ENCODE peak calls at places on chromosomes 13 and 19, in six cellular contexts. One of them, this sample, is unnamed.

GRCh38 chr13:108188260-108188659 is 27.1 kb downstream of the LIG4 start:
- DNase-seq in cardiac muscle cell: no peak
- DNase-seq in neural crest cell: no peak
- DNase-seq in epithelial cell of esophagus: no peak
- DNase-seq in GM23338: no peak
- DNase-seq in body of pancreas: no peak
- DNase-seq in this sample: no peak

GRCh38 chr13:72384186-72384823 is 343.1 kb downstream of the MZT1 start:
- DNase-seq in cardiac muscle cell: no peak
- DNase-seq in neural crest cell: no peak
- DNase-seq in epithelial cell of esophagus: no peak
- DNase-seq in GM23338: peak
- DNase-seq in body of pancreas: no peak
- DNase-seq in this sample: no peak

GRCh38 chr19:40403262-40403984 is 9.8 kb downstream of the PRX start:
- DNase-seq in cardiac muscle cell: peak
- DNase-seq in neural crest cell: peak
- DNase-seq in epithelial cell of esophagus: peak
- DNase-seq in GM23338: peak
- DNase-seq in body of pancreas: peak
- DNase-seq in this sample: peak

GRCh38 chr13:75419656-75420055 is 62.3 kb downstream of the TBC1D4 start:
- DNase-seq in cardiac muscle cell: no peak
- DNase-seq in neural crest cell: no peak
- DNase-seq in epithelial cell of esophagus: no peak
- DNase-seq in GM23338: no peak
- DNase-seq in body of pancreas: no peak
- DNase-seq in this sample: no peak

GRCh38 chr19:39518975-39519374 is 4.0 kb downstream of the SELENOV start:
- DNase-seq in cardiac muscle cell: no peak
- DNase-seq in neural crest cell: no peak
- DNase-seq in epithelial cell of esophagus: no peak
- DNase-seq in GM23338: peak
- DNase-seq in body of pancreas: no peak
- DNase-seq in this sample: no peak

GRCh38 chr19:17671906-17672305 is 16.2 kb downstream of the UNC13A start:
- DNase-seq in cardiac muscle cell: peak
- DNase-seq in neural crest cell: peak
- DNase-seq in epithelial cell of esophagus: peak
- DNase-seq in GM23338: peak
- DNase-seq in body of pancreas: peak
- DNase-seq in this sample: no peak

GRCh38 chr19:43726736-43727592 is 11.1 kb downstream of the IRGC start:
- DNase-seq in cardiac muscle cell: no peak
- DNase-seq in neural crest cell: no peak
- DNase-seq in epithelial cell of esophagus: no peak
- DNase-seq in GM23338: no peak
- DNase-seq in body of pancreas: no peak
- DNase-seq in this sample: no peak

GRCh38 chr13:110226051-110226562 is 80.8 kb downstream of the COL4A1 start:
- DNase-seq in cardiac muscle cell: no peak
- DNase-seq in neural crest cell: no peak
- DNase-seq in epithelial cell of esophagus: no peak
- DNase-seq in GM23338: no peak
- DNase-seq in body of pancreas: no peak
- DNase-seq in this sample: no peak

GRCh38 chr19:16654151-16654550 is 5.8 kb downstream of the SMIM7 start:
- DNase-seq in cardiac muscle cell: no peak
- DNase-seq in neural crest cell: no peak
- DNase-seq in epithelial cell of esophagus: peak
- DNase-seq in GM23338: peak
- DNase-seq in body of pancreas: no peak
- DNase-seq in this sample: no peak

GRCh38 chr19:44615529-44616247 is 2.3 kb downstream of the IGSF23 start:
- DNase-seq in cardiac muscle cell: no peak
- DNase-seq in neural crest cell: no peak
- DNase-seq in epithelial cell of esophagus: no peak
- DNase-seq in GM23338: no peak
- DNase-seq in body of pancreas: no peak
- DNase-seq in this sample: no peak

GRCh38 chr19:17081672-17082630 is 6.4 kb downstream of the MYO9B start:
- DNase-seq in cardiac muscle cell: no peak
- DNase-seq in neural crest cell: no peak
- DNase-seq in epithelial cell of esophagus: no peak
- DNase-seq in GM23338: no peak
- DNase-seq in body of pancreas: peak
- DNase-seq in this sample: no peak

GRCh38 chr13:110156186-110157065 is 150.5 kb downstream of the COL4A1 start:
- DNase-seq in cardiac muscle cell: no peak
- DNase-seq in neural crest cell: no peak
- DNase-seq in epithelial cell of esophagus: no peak
- DNase-seq in GM23338: no peak
- DNase-seq in body of pancreas: no peak
- DNase-seq in this sample: no peak

GRCh38 chr19:32018014-32018413 is 327.4 kb upstream of the ZNF507 start:
- DNase-seq in cardiac muscle cell: no peak
- DNase-seq in neural crest cell: no peak
- DNase-seq in epithelial cell of esophagus: peak
- DNase-seq in GM23338: no peak
- DNase-seq in body of pancreas: no peak
- DNase-seq in this sample: no peak

GRCh38 chr19:44848805-44849457 is 2.8 kb downstream of the NECTIN2 start:
- DNase-seq in cardiac muscle cell: peak
- DNase-seq in neural crest cell: peak
- DNase-seq in epithelial cell of esophagus: no peak
- DNase-seq in GM23338: no peak
- DNase-seq in body of pancreas: no peak
- DNase-seq in this sample: no peak

GRCh38 chr19:15551183-15552004 is 43.1 kb downstream of the CYP4F22 start:
- DNase-seq in cardiac muscle cell: no peak
- DNase-seq in neural crest cell: no peak
- DNase-seq in epithelial cell of esophagus: no peak
- DNase-seq in GM23338: peak
- DNase-seq in body of pancreas: peak
- DNase-seq in this sample: no peak

GRCh38 chr13:42715909-42716308 is 65.5 kb upstream of the FAM216B start:
- DNase-seq in cardiac muscle cell: peak
- DNase-seq in neural crest cell: no peak
- DNase-seq in epithelial cell of esophagus: no peak
- DNase-seq in GM23338: peak
- DNase-seq in body of pancreas: no peak
- DNase-seq in this sample: no peak

GRCh38 chr13:95605426-95606125 is 38.9 kb downstream of the DZIP1 start:
- DNase-seq in cardiac muscle cell: no peak
- DNase-seq in neural crest cell: no peak
- DNase-seq in epithelial cell of esophagus: peak
- DNase-seq in GM23338: no peak
- DNase-seq in body of pancreas: no peak
- DNase-seq in this sample: no peak

GRCh38 chr19:2528543-2529173 is 52.7 kb downstream of the GADD45B start:
- DNase-seq in cardiac muscle cell: no peak
- DNase-seq in neural crest cell: no peak
- DNase-seq in epithelial cell of esophagus: peak
- DNase-seq in GM23338: no peak
- DNase-seq in body of pancreas: no peak
- DNase-seq in this sample: no peak

GRCh38 chr13:96403241-96403640 is 313.3 kb downstream of the HS6ST3 start:
- DNase-seq in cardiac muscle cell: no peak
- DNase-seq in neural crest cell: no peak
- DNase-seq in epithelial cell of esophagus: no peak
- DNase-seq in GM23338: no peak
- DNase-seq in body of pancreas: no peak
- DNase-seq in this sample: no peak

GRCh38 chr19:48872884-48873475 is 759 bp downstream of the PPP1R15A start:
- DNase-seq in cardiac muscle cell: peak
- DNase-seq in neural crest cell: peak
- DNase-seq in epithelial cell of esophagus: peak
- DNase-seq in GM23338: peak
- DNase-seq in body of pancreas: peak
- DNase-seq in this sample: peak

GRCh38 chr19:35040826-35041547 is 534 bp upstream of the HPN start:
- DNase-seq in cardiac muscle cell: peak
- DNase-seq in neural crest cell: peak
- DNase-seq in epithelial cell of esophagus: no peak
- DNase-seq in GM23338: peak
- DNase-seq in body of pancreas: peak
- DNase-seq in this sample: no peak

GRCh38 chr19:58379276-58379675 is 1.6 kb downstream of the ZNF837 start:
- DNase-seq in cardiac muscle cell: no peak
- DNase-seq in neural crest cell: no peak
- DNase-seq in epithelial cell of esophagus: no peak
- DNase-seq in GM23338: no peak
- DNase-seq in body of pancreas: no peak
- DNase-seq in this sample: no peak

GRCh38 chr19:42313096-42313839 is at the start of gene TMEM145:
- DNase-seq in cardiac muscle cell: peak
- DNase-seq in neural crest cell: peak
- DNase-seq in epithelial cell of esophagus: peak
- DNase-seq in GM23338: peak
- DNase-seq in body of pancreas: peak
- DNase-seq in this sample: no peak

DNA sequence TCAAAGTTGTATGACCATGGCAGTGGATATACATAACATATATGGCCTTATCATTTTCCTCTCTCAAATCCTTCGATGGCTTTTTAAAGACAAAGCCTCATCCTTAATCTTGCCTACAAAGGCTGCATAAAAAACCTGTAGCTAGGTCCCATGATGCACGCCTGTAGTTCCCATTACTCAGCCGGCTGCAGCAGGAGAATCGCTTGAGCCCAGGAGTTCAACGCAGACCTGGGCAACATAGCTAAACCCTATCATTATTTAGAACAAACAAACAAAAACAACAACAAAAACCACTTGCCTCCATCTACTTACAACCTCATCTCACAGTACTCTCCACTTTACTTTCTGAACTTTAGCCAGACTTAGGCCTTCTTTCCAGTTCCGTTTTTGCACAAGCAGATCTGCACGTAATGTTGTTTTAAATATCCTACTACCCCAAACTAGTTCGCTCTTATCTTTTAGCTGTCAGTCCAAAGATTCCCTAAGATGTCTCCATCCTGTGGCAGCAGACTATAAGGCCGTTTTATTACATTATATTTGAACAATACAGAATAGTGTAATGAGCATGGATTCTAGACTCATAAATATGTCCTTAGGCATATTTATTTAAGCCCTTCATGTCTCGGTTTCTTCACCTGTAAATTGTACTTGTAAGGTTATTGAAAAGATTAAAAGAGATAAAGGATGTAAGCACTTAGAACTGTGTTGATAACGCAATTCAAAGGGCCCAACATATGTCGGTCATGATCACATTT is 969 bp upstream of the POMP start:
- DNase-seq in cardiac muscle cell: no peak
- DNase-seq in neural crest cell: no peak
- DNase-seq in epithelial cell of esophagus: peak
- DNase-seq in GM23338: no peak
- DNase-seq in body of pancreas: no peak
- DNase-seq in this sample: no peak
- TF ChIP-seq CTCF in cardiac muscle cell: no peak
- TF ChIP-seq CTCF in neural crest cell: no peak
- TF ChIP-seq CTCF in epithelial cell of esophagus: peak
- TF ChIP-seq CTCF in GM23338: no peak
- TF ChIP-seq CTCF in body of pancreas: no peak
- TF ChIP-seq CTCF in this sample: no peak

GRCh38 chr19:10720607-10721125 is 2.8 kb downstream of the DNM2 start:
- DNase-seq in cardiac muscle cell: no peak
- DNase-seq in neural crest cell: no peak
- DNase-seq in epithelial cell of esophagus: no peak
- DNase-seq in GM23338: no peak
- DNase-seq in body of pancreas: no peak
- DNase-seq in this sample: no peak

GRCh38 chr19:10727599-10728250 is 9.8 kb downstream of the DNM2 start:
- DNase-seq in cardiac muscle cell: no peak
- DNase-seq in neural crest cell: no peak
- DNase-seq in epithelial cell of esophagus: no peak
- DNase-seq in GM23338: no peak
- DNase-seq in body of pancreas: no peak
- DNase-seq in this sample: no peak

GRCh38 chr19:10726268-10726667 is 8.4 kb downstream of the DNM2 start:
- DNase-seq in cardiac muscle cell: no peak
- DNase-seq in neural crest cell: no peak
- DNase-seq in epithelial cell of esophagus: no peak
- DNase-seq in GM23338: no peak
- DNase-seq in body of pancreas: no peak
- DNase-seq in this sample: no peak

GRCh38 chr19:10725415-10725814 is 7.5 kb downstream of the DNM2 start:
- DNase-seq in cardiac muscle cell: no peak
- DNase-seq in neural crest cell: no peak
- DNase-seq in epithelial cell of esophagus: no peak
- DNase-seq in GM23338: no peak
- DNase-seq in body of pancreas: no peak
- DNase-seq in this sample: no peak

GRCh38 chr19:10724573-10725071 is 6.7 kb downstream of the DNM2 start:
- DNase-seq in cardiac muscle cell: no peak
- DNase-seq in neural crest cell: no peak
- DNase-seq in epithelial cell of esophagus: no peak
- DNase-seq in GM23338: no peak
- DNase-seq in body of pancreas: no peak
- DNase-seq in this sample: no peak
- TF ChIP-seq CTCF in cardiac muscle cell: no peak
- TF ChIP-seq CTCF in neural crest cell: no peak
- TF ChIP-seq CTCF in epithelial cell of esophagus: no peak
- TF ChIP-seq CTCF in GM23338: peak
- TF ChIP-seq CTCF in body of pancreas: no peak
- TF ChIP-seq CTCF in this sample: no peak

GRCh38 chr19:50257141-50257540 is 53.7 kb downstream of the MYH14 start:
- DNase-seq in cardiac muscle cell: no peak
- DNase-seq in neural crest cell: no peak
- DNase-seq in epithelial cell of esophagus: no peak
- DNase-seq in GM23338: no peak
- DNase-seq in body of pancreas: no peak
- DNase-seq in this sample: no peak

GRCh38 chr19:50261446-50261970 is 58.1 kb downstream of the MYH14 start:
- DNase-seq in cardiac muscle cell: no peak
- DNase-seq in neural crest cell: no peak
- DNase-seq in epithelial cell of esophagus: no peak
- DNase-seq in GM23338: no peak
- DNase-seq in body of pancreas: no peak
- DNase-seq in this sample: no peak

GRCh38 chr19:50263176-50263575 is 59.8 kb downstream of the MYH14 start:
- DNase-seq in cardiac muscle cell: no peak
- DNase-seq in neural crest cell: no peak
- DNase-seq in epithelial cell of esophagus: no peak
- DNase-seq in GM23338: no peak
- DNase-seq in body of pancreas: no peak
- DNase-seq in this sample: no peak

GRCh38 chr19:50255115-50255514 is 51.7 kb downstream of the MYH14 start:
- DNase-seq in cardiac muscle cell: no peak
- DNase-seq in neural crest cell: no peak
- DNase-seq in epithelial cell of esophagus: no peak
- DNase-seq in GM23338: peak
- DNase-seq in body of pancreas: no peak
- DNase-seq in this sample: no peak

GRCh38 chr19:50258918-50259372 is 55.5 kb downstream of the MYH14 start:
- DNase-seq in cardiac muscle cell: no peak
- DNase-seq in neural crest cell: peak
- DNase-seq in epithelial cell of esophagus: no peak
- DNase-seq in GM23338: peak
- DNase-seq in body of pancreas: peak
- DNase-seq in this sample: no peak
- TF ChIP-seq CTCF in cardiac muscle cell: peak
- TF ChIP-seq CTCF in neural crest cell: peak
- TF ChIP-seq CTCF in epithelial cell of esophagus: no peak
- TF ChIP-seq CTCF in GM23338: peak
- TF ChIP-seq CTCF in body of pancreas: peak
- TF ChIP-seq CTCF in this sample: peak

GRCh38 chr13:38641164-38641948 is 45.5 kb upstream of the FREM2 start:
- DNase-seq in cardiac muscle cell: no peak
- DNase-seq in neural crest cell: no peak
- DNase-seq in epithelial cell of esophagus: no peak
- DNase-seq in GM23338: peak
- DNase-seq in body of pancreas: no peak
- DNase-seq in this sample: no peak
- TF ChIP-seq CTCF in cardiac muscle cell: peak
- TF ChIP-seq CTCF in neural crest cell: peak
- TF ChIP-seq CTCF in epithelial cell of esophagus: peak
- TF ChIP-seq CTCF in GM23338: peak
- TF ChIP-seq CTCF in body of pancreas: peak
- TF ChIP-seq CTCF in this sample: no peak